ENCODE peak calls at places on chromosomes 13 and 19, in five cellular contexts. A, U, H, T and W are unnamed samples.

GRCh38 chr13:109271555-109271954 is 514.8 kb downstream of the IRS2 start:
- DNase-seq in A (no peak), U (no peak), H (no peak), T (no peak), W (no peak)

GRCh38 chr19:18292460-18292809 is 11.0 kb upstream of the JUND start:
- DNase-seq in A (peak; percentile 71), U (peak; percentile 63), H (no peak), T (no peak), W (no peak)

GRCh38 chr19:54294539-54294938 is 13.6 kb upstream of the LILRB2 start:
- DNase-seq in A (no peak), U (no peak), H (no peak), T (no peak), W (no peak)

GRCh38 chr13:19957320-19958118 is 1.0 kb upstream of the ZMYM2 start:
- DNase-seq in A (peak; percentile 80), U (peak; percentile 80), H (peak; percentile 84), T (peak; percentile 81), W (peak; percentile 65)

GRCh38 chr13:24511019-24511823 is 1.4 kb downstream of the PARP4 start:
- DNase-seq in A (peak; percentile 38), U (peak; percentile 66), H (no peak), T (no peak), W (peak; percentile 37)

GRCh38 chr19:51810228-51810627 is 15.3 kb downstream of the FPR3 start:
- DNase-seq in A (no peak), U (no peak), H (no peak), T (no peak), W (no peak)

GRCh38 chr13:46045424-46045823 is 7.1 kb downstream of the ZC3H13 start:
- DNase-seq in A (no peak), U (no peak), H (no peak), T (no peak), W (no peak)

GRCh38 chr13:92896842-92897241 is 329.8 kb upstream of the GPC6 start:
- DNase-seq in A (no peak), U (no peak), H (no peak), T (no peak), W (no peak)

GRCh38 chr13:37777676-37778075 is 91.9 kb downstream of the TRPC4 start:
- DNase-seq in A (no peak), U (no peak), H (no peak), T (no peak), W (no peak)

GRCh38 chr19:1407662-1408299 is 395 bp downstream of the DAZAP1 start:
- DNase-seq in A (no peak), U (peak; percentile 42), H (no peak), T (peak; percentile 51), W (peak; percentile 67)

GRCh38 chr19:43673702-43674629 is 4.0 kb upstream of the PLAUR start:
- DNase-seq in A (no peak), U (no peak), H (no peak), T (peak; percentile 31), W (no peak)

GRCh38 chr19:1153891-1154730 is 20.0 kb downstream of the SBNO2 start:
- DNase-seq in A (no peak), U (no peak), H (no peak), T (no peak), W (no peak)

GRCh38 chr13:27293873-27294515 is 23.4 kb downstream of the RASL11A start:
- DNase-seq in A (no peak), U (no peak), H (no peak), T (no peak), W (no peak)

GRCh38 chr19:1172353-1173159 is 1.5 kb downstream of the SBNO2 start:
- DNase-seq in A (no peak), U (peak; percentile 80), H (no peak), T (no peak), W (no peak)

GRCh38 chr13:44045179-44045562 is 165.5 kb downstream of the LACC1 start:
- DNase-seq in A (no peak), U (no peak), H (no peak), T (no peak), W (no peak)

GRCh38 chr19:31969955-31970545 is 375.4 kb upstream of the ZNF507 start:
- DNase-seq in A (no peak), U (no peak), H (no peak), T (no peak), W (no peak)

GRCh38 chr13:104816716-104817115 is 1718.7 kb downstream of the EFNB2 start:
- DNase-seq in A (no peak), U (no peak), H (no peak), T (no peak), W (no peak)

GRCh38 chr19:53621885-53622710 is 9.7 kb upstream of the DPRX start:
- DNase-seq in A (no peak), U (no peak), H (no peak), T (no peak), W (no peak)

GRCh38 chr19:2110822-2111221 is 14.1 kb downstream of the IZUMO4 start:
- DNase-seq in A (no peak), U (no peak), H (no peak), T (no peak), W (no peak)

GRCh38 chr13:104833221-104833620 is 1702.2 kb downstream of the EFNB2 start:
- DNase-seq in A (no peak), U (no peak), H (no peak), T (no peak), W (no peak)

GRCh38 chr13:50215389-50215788 is 200.1 kb downstream of the KCNRG start:
- DNase-seq in A (no peak), U (no peak), H (no peak), T (no peak), W (no peak)

GRCh38 chr19:16496613-16496983 is 404 bp downstream of the C19orf44 start:
- DNase-seq in A (no peak), U (peak; percentile 31), H (no peak), T (peak; percentile 48), W (no peak)

GRCh38 chr19:16497042-16497441 is 848 bp downstream of the C19orf44 start:
- DNase-seq in A (no peak), U (no peak), H (no peak), T (no peak), W (no peak)

GRCh38 chr19:16497837-16498236 is 1.6 kb downstream of the C19orf44 start:
- DNase-seq in A (no peak), U (no peak), H (no peak), T (no peak), W (no peak)

GRCh38 chr19:16495982-16496612 is at the start of the genes C19orf44 and CALR3:
- DNase-seq in A (peak; percentile 99), U (peak; percentile 99), H (peak; percentile 98), T (peak; percentile 99), W (peak; percentile 95)
- TF ChIP-seq CTCF in A (no peak), U (no peak), H (peak; percentile 38), T (no peak), W (no peak)

DNA sequence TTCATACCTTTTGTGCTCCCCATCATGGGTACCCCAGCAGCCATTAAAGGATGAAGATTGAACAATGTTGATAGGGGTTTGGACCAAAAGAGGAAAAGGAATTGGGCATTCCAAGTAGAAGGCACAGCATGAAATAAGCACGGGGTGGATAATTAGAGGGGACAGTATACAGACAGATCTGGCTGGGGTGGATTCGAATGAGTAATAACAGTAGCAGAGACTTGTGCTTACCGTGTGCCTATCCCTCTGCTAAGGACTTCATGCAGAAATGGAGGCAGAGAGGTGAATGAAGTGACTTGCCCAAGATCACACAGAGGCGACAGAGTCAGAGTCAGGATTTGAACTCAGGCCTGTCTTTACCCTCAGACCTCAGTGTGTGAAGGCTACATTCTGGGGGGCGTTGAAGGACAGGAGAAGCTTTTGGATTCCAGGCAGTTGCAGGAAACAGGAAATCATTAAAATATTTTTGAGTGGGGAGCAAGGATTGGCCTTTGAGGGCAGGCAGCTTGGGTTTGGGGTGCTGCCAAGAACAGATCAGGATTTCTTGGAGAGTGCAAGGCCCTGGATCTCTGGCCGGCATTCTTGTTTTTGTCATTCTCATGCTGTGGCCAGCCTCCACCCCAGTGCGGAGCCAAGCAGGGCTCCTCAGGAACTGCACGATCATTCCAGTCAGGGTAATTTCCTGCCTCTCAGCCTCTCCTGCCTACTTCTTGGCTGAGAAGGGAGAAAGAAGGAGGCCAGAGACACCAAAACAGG is 18.7 kb downstream of the PAF1 start:
- DNase-seq in A (no peak), U (peak; percentile 64), H (no peak), T (peak; percentile 82), W (no peak)
- TF ChIP-seq CTCF in A (no peak), U (no peak), H (no peak), T (no peak), W (no peak)

DNA sequence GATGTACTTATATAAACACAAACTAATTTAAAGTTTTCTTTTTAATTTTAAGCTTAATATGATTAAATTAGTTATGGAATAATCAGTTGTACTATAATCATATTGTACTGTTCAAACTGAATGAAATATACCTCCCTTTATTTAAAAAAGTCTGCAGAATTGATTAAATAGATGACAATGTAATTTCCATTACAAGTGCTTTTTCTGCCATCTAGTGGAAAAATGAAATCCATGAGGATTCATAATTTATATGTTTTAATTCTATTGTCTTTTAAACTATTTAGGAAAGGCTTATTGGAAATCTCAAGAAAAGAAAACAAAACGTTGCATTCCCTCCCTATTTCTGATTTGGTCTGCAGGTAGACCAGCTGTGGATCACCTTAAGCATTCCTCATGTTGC is 30.8 kb downstream of the MZT1 start:
- DNase-seq in A (no peak), U (no peak), H (no peak), T (no peak), W (no peak)
- TF ChIP-seq CTCF in A (no peak), U (peak; percentile 24), H (peak; percentile 67), T (peak; percentile 43), W (no peak)

GRCh38 chr19:49590071-49590970 is 661 bp upstream of the PRR12 start:
- DNase-seq in A (peak; percentile 99), U (peak; percentile 99), H (peak; percentile 96), T (peak; percentile 94), W (peak; percentile 88)
- TF ChIP-seq CTCF in A (no peak), U (no peak), H (peak; percentile 13), T (no peak), W (no peak)

DNA sequence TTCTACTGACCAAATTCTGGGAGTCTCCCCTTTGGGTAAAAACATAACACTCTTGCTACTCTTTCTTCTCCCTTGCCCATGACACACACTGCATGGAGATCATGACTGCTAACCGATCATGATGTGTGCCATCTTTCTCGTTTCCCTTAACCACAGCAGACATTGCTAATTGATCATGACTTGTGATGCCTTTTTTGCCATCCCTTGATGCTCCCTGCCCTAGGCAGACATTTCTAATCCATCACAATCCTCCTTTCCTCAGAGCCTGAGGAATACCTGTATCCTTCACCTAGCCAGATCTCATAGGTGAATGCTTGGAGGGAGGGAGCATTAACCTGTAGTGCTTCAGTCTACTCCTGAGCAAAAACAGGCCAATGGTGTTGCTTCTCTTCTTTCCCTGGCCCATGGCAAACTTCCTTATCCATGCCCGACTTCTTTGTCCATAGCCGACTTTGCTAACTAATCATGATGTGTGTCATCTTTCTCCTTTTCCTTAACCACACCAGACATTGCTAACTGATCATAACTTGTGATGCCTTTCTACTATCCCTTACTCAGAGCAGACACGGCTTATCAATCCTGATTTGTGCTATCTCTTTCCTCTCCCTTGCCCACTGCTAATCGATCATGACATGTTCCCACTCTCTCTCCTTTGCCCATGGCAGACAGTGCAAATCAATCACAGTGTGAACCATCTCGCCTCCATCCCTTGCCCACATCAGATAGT is 17.7 kb downstream of the NUMBL start:
- DNase-seq in A (no peak), U (no peak), H (no peak), T (no peak), W (no peak)
- TF ChIP-seq CTCF in A (no peak), U (no peak), H (no peak), T (no peak), W (no peak)

GRCh38 chr13:49098771-49099512 is 121.2 kb upstream of the MLNR start:
- DNase-seq in A (no peak), U (no peak), H (no peak), T (no peak), W (no peak)
- TF ChIP-seq CTCF in A (peak; percentile 65), U (peak; percentile 32), H (peak; percentile 53), T (peak; percentile 43), W (no peak)